ENCODE peak calls at places on chromosomes 16 and 17, in ten cellular contexts. P, I, B, X, O, K, Z, W, D and M are unnamed samples.

GRCh38 chr16:89828870-89829629 is 775 bp downstream of the SPIRE2 start:
- DNase-seq in W (no peak), I (peak), K (no peak), D (no peak), O (no peak), Z (no peak), P (no peak), B (peak), X (no peak), M (no peak)

GRCh38 chr16:12320298-12320706 is 343.8 kb downstream of the SNX29 start:
- DNase-seq in P (no peak), B (no peak), I (peak), Z (no peak), W (no peak), K (no peak), O (no peak), X (peak), D (no peak), M (peak)

GRCh38 chr16:81313731-81314602 is 795 bp upstream of the GAN start:
- DNase-seq in W (peak), I (peak), K (no peak), P (no peak), X (no peak), Z (no peak), O (no peak), B (no peak), D (no peak), M (no peak)

GRCh38 chr16:27461483-27462171 is 59.7 kb downstream of the IL21R start:
- DNase-seq in X (no peak), I (peak), O (no peak), D (no peak), B (no peak), W (no peak), K (no peak), P (peak), Z (no peak), M (peak)

GRCh38 chr16:27253526-27253930 is 15.0 kb downstream of the NSMCE1 start:
- DNase-seq in I (peak), O (no peak), D (peak), B (no peak), K (no peak), X (peak), Z (no peak), W (no peak), P (peak), M (no peak)

GRCh38 chr16:55615071-55615470 is 40.7 kb upstream of the SLC6A2 start:
- DNase-seq in K (no peak), W (no peak), O (no peak), P (no peak), I (no peak), X (no peak), D (no peak), B (no peak), Z (no peak), M (no peak)

GRCh38 chr17:14813649-14814048 is 451.5 kb downstream of the PMP22 start:
- DNase-seq in Z (no peak), X (no peak), P (no peak), O (no peak), D (peak), B (no peak), W (peak), K (no peak), I (no peak), M (no peak)

GRCh38 chr16:71746442-71747046 is 22.0 kb upstream of the PHLPP2 start:
- DNase-seq in W (peak), X (peak), B (no peak), O (no peak), Z (peak), D (no peak), K (no peak), P (peak), I (peak), M (no peak)

GRCh38 chr16:70594569-70594968 is 51.8 kb upstream of the IL34 start:
- DNase-seq in I (no peak), K (no peak), P (no peak), W (no peak), B (no peak), X (no peak), O (peak), Z (no peak), D (no peak), M (no peak)

GRCh38 chr17:68228817-68229570 is 18.8 kb upstream of the AMZ2 start:
- DNase-seq in P (no peak), Z (no peak), X (no peak), O (no peak), B (no peak), D (no peak), W (no peak), K (no peak), I (no peak), M (no peak)

GRCh38 chr16:51228097-51228659 is 77.1 kb upstream of the SALL1 start:
- DNase-seq in P (no peak), O (no peak), D (no peak), I (no peak), W (peak), B (no peak), K (no peak), Z (no peak), X (no peak), M (no peak)

GRCh38 chr16:84751241-84751640 is 51.4 kb downstream of the USP10 start:
- DNase-seq in I (no peak), P (no peak), O (no peak), Z (no peak), K (no peak), X (no peak), W (no peak), B (no peak), D (no peak), M (no peak)

GRCh38 chr17:66560691-66561090 is 258.3 kb downstream of the PRKCA start:
- DNase-seq in X (no peak), D (no peak), W (no peak), O (no peak), I (no peak), Z (no peak), B (no peak), P (no peak), K (no peak), M (no peak)

GRCh38 chr17:11825902-11826301 is 171.4 kb downstream of the ZNF18 start:
- DNase-seq in O (no peak), I (no peak), K (no peak), D (no peak), B (no peak), P (no peak), Z (no peak), W (no peak), X (no peak), M (no peak)

GRCh38 chr17:48194097-48194550 is 86.6 kb downstream of the SNX11 start:
- DNase-seq in X (peak), P (peak), W (no peak), D (no peak), K (no peak), B (no peak), O (no peak), I (peak), Z (no peak), M (peak)

GRCh38 chr16:88731699-88732098 is 25.4 kb downstream of the CTU2 start:
- DNase-seq in K (peak), D (no peak), Z (no peak), W (no peak), O (no peak), X (no peak), B (peak), I (no peak), P (peak), M (no peak)

GRCh38 chr17:17562145-17562529 is 29.4 kb downstream of the PEMT start:
- DNase-seq in W (no peak), X (no peak), O (no peak), P (no peak), Z (no peak), B (no peak), I (no peak), D (no peak), K (no peak), M (no peak)

GRCh38 chr17:59491353-59492090 is 73.9 kb upstream of the DHX40 start:
- DNase-seq in P (peak), Z (no peak), O (peak), X (no peak), I (peak), K (no peak), D (no peak), B (no peak), W (no peak), M (no peak)

GRCh38 chr17:10234033-10234432 is 35.6 kb upstream of the GAS7 start:
- DNase-seq in W (no peak), P (no peak), B (no peak), X (no peak), K (no peak), Z (no peak), O (no peak), D (no peak), I (no peak), M (no peak)